ENCODE peak calls at places on chromosomes 11 and 22, in five cellular contexts. N, G, W, Q and D are unnamed samples.

GRCh38 chr22:39960791-39961746 is 872 bp downstream of the TMA7B start:
- DNase-seq in N (peak), G (no peak), W (peak), Q (no peak), D (peak)

GRCh38 chr22:40216041-40216756 is 38.5 kb downstream of the TNRC6B start:
- DNase-seq in N (peak), G (no peak), W (peak), Q (peak), D (no peak)

GRCh38 chr22:37337204-37337943 is 55.1 kb downstream of the CYTH4 start:
- DNase-seq in N (no peak), G (no peak), W (no peak), Q (no peak), D (peak)

GRCh38 chr11:26420331-26420730 is 88.4 kb downstream of the ANO3 start:
- DNase-seq in N (no peak), G (no peak), W (no peak), Q (no peak), D (no peak)

GRCh38 chr11:85685131-85685819 is 720 bp downstream of the CCDC89 start:
- DNase-seq in N (no peak), G (peak), W (no peak), Q (peak), D (peak)

GRCh38 chr22:32660292-32660691 is 141.2 kb upstream of the TIMP3 start:
- DNase-seq in N (peak), G (peak), W (peak), Q (peak), D (peak)

GRCh38 chr11:26621147-26621546 is 49.1 kb upstream of the MUC15 start:
- DNase-seq in N (no peak), G (no peak), W (no peak), Q (no peak), D (peak)

GRCh38 chr22:37534445-37534844 is 15.2 kb upstream of the CARD10 start:
- DNase-seq in N (no peak), G (no peak), W (no peak), Q (no peak), D (no peak)

GRCh38 chr11:86672007-86672621 is at the start of gene ME3:
- DNase-seq in N (peak), G (peak), W (peak), Q (peak), D (peak)

GRCh38 chr11:65077466-65077865 is 6.4 kb downstream of the CDCA5 start:
- DNase-seq in N (no peak), G (no peak), W (no peak), Q (no peak), D (no peak)

GRCh38 chr11:78332872-78333271 is 84.7 kb downstream of the GAB2 start:
- DNase-seq in N (no peak), G (no peak), W (no peak), Q (no peak), D (no peak)

GRCh38 chr11:128503231-128503991 is 83.9 kb downstream of the ETS1 start:
- DNase-seq in N (peak), G (no peak), W (peak), Q (no peak), D (peak)

GRCh38 chr11:76234704-76235232 is 28.5 kb upstream of the WNT11 start:
- DNase-seq in N (no peak), G (no peak), W (peak), Q (no peak), D (no peak)

GRCh38 chr22:31637938-31638618 is 23.9 kb downstream of the PISD start:
- DNase-seq in N (no peak), G (no peak), W (no peak), Q (no peak), D (peak)

GRCh38 chr11:66685276-66686099 is 7.8 kb upstream of the RBM4B start:
- DNase-seq in N (no peak), G (peak), W (no peak), Q (no peak), D (no peak)

GRCh38 chr11:17930544-17931144 is 82.2 kb downstream of the SERGEF start:
- DNase-seq in N (no peak), G (no peak), W (no peak), Q (no peak), D (no peak)

GRCh38 chr22:24486501-24486921 is 8.6 kb upstream of the UPB1 start:
- DNase-seq in N (no peak), G (no peak), W (no peak), Q (no peak), D (peak)

GRCh38 chr11:61004037-61004641 is 32.7 kb downstream of the CD6 start:
- DNase-seq in N (peak), G (no peak), W (no peak), Q (no peak), D (peak)

GRCh38 chr11:125331357-125331756 is 164.7 kb downstream of the FEZ1 start:
- DNase-seq in N (no peak), G (no peak), W (no peak), Q (no peak), D (no peak)

GRCh38 chr11:95698939-95699562 is 90.5 kb downstream of the FAM76B start:
- DNase-seq in N (no peak), G (no peak), W (no peak), Q (no peak), D (no peak)

GRCh38 chr11:2980168-2980840 is 11.8 kb downstream of the NAP1L4 start:
- DNase-seq in N (no peak), G (no peak), W (no peak), Q (no peak), D (no peak)

GRCh38 chr22:45949921-45950320 is 27.0 kb downstream of the WNT7B start:
- DNase-seq in N (no peak), G (no peak), W (no peak), Q (no peak), D (no peak)

GRCh38 chr11:102112654-102112926 is 2.3 kb downstream of the YAP1 start:
- DNase-seq in N (no peak), G (no peak), W (no peak), Q (no peak), D (no peak)

GRCh38 chr11:129372609-129373488 is 2.8 kb upstream of the BARX2 start:
- DNase-seq in N (no peak), G (no peak), W (no peak), Q (peak), D (peak)

GRCh38 chr22:24500251-24500820 is 5.2 kb downstream of the UPB1 start:
- DNase-seq in N (no peak), G (peak), W (no peak), Q (no peak), D (no peak)

GRCh38 chr11:63839508-63840355 is 822 bp downstream of the MARK2 start:
- DNase-seq in N (peak), G (no peak), W (peak), Q (no peak), D (peak)

GRCh38 chr11:70205049-70205725 is 2.1 kb downstream of the FADD start:
- DNase-seq in N (no peak), G (no peak), W (no peak), Q (no peak), D (no peak)

GRCh38 chr11:19574916-19575315 is 137.7 kb upstream of the NAV2 start:
- DNase-seq in N (no peak), G (no peak), W (no peak), Q (no peak), D (no peak)

GRCh38 chr22:32623943-32624342 is 149.3 kb downstream of the FBXO7 start:
- DNase-seq in N (no peak), G (no peak), W (no peak), Q (no peak), D (peak)

GRCh38 chr22:24482586-24482985 is 12.5 kb upstream of the UPB1 start:
- DNase-seq in N (no peak), G (no peak), W (no peak), Q (no peak), D (peak)